ENCODE peak calls at places on chromosomes 3 and 15, in six cellular contexts. A is hippocampal formation, K is adipocyte, D is GDM1, E is NCI-H1105 treated with DMSO at 0.1 percent for 48 hours, M is mesothelial cell of epicardium. W is an unnamed sample.

GRCh38 chr3:68504185-68504584 is 428.2 kb downstream of the TAFA4 start:
- DNase-seq in A (no peak), D (no peak), M (no peak), E (no peak), K (no peak), W (no peak)

GRCh38 chr3:177294221-177294620 is 96.9 kb upstream of the TBL1XR1 start:
- DNase-seq in K (no peak), A (no peak), D (no peak), E (no peak), M (no peak), W (no peak)

GRCh38 chr3:157170861-157171260 is 10.9 kb upstream of the CCNL1 start:
- DNase-seq in M (no peak), K (no peak), D (peak), E (no peak), A (no peak), W (peak)

GRCh38 chr3:18258492-18258891 is 166.6 kb downstream of the SATB1 start:
- DNase-seq in K (no peak), D (no peak), A (no peak), M (no peak), E (no peak), W (no peak)

GRCh38 chr15:70121656-70122297 is 24.1 kb upstream of the TLE3 start:
- DNase-seq in E (no peak), D (no peak), M (no peak), A (no peak), K (peak), W (no peak)

GRCh38 chr3:66565301-66565700 is 64.5 kb upstream of the LRIG1 start:
- DNase-seq in E (no peak), K (no peak), D (no peak), A (no peak), M (no peak), W (no peak)

GRCh38 chr15:101617390-101617965 is 34.7 kb downstream of the TM2D3 start:
- DNase-seq in K (no peak), A (no peak), M (no peak), E (no peak), D (no peak), W (no peak)

GRCh38 chr3:72191211-72191960 is 406.4 kb upstream of the PROK2 start:
- DNase-seq in K (peak), E (no peak), D (no peak), M (no peak), A (no peak), W (no peak)

GRCh38 chr15:30043211-30043655 is 39.5 kb upstream of the GOLGA8J start:
- DNase-seq in M (no peak), K (peak), E (peak), D (no peak), A (peak), W (peak)

GRCh38 chr3:134655706-134656105 is 4.9 kb upstream of the KY start:
- DNase-seq in M (peak), D (no peak), A (no peak), E (no peak), K (no peak), W (no peak)

GRCh38 chr15:77059761-77060345 is 11.1 kb downstream of the TSPAN3 start:
- DNase-seq in D (no peak), E (peak), K (peak), A (no peak), M (no peak), W (no peak)

GRCh38 chr3:46536758-46537157 is 29.3 kb downstream of the LRRC2 start:
- DNase-seq in E (no peak), A (no peak), K (no peak), D (no peak), M (no peak), W (no peak)

GRCh38 chr3:124569761-124570160 is 160.5 kb upstream of the UMPS start:
- DNase-seq in D (no peak), E (no peak), A (no peak), M (no peak), K (no peak), W (no peak)

GRCh38 chr15:37751401-37751800 is 183.0 kb upstream of the TMCO5A start:
- DNase-seq in E (no peak), M (no peak), A (no peak), D (no peak), K (no peak), W (no peak)

GRCh38 chr3:47004369-47005211 is 25.1 kb downstream of the NBEAL2 start:
- DNase-seq in E (no peak), A (no peak), D (no peak), M (no peak), K (no peak), W (no peak)

GRCh38 chr15:45943255-45943654 is 308.4 kb downstream of the SQOR start:
- DNase-seq in M (no peak), K (no peak), E (no peak), A (no peak), D (no peak), W (no peak)

GRCh38 chr15:62503451-62503850 is 338.4 kb upstream of the C2CD4B start:
- DNase-seq in E (no peak), D (no peak), A (no peak), M (no peak), K (peak), W (peak)

GRCh38 chr15:67290319-67290718 is 35.7 kb downstream of the IQCH start:
- DNase-seq in M (no peak), K (peak), A (no peak), D (no peak), E (no peak), W (no peak)

GRCh38 chr15:36658905-36659304 is 79.5 kb downstream of the CDIN1 start:
- DNase-seq in D (no peak), K (no peak), M (no peak), A (no peak), E (peak), W (no peak)

GRCh38 chr3:133598405-133598804 is 24.9 kb downstream of the CDV3 start:
- DNase-seq in A (no peak), K (no peak), M (no peak), D (no peak), E (no peak), W (no peak)

GRCh38 chr3:43379343-43379742 is 93.0 kb downstream of the SNRK start:
- DNase-seq in K (peak), E (no peak), M (no peak), D (no peak), A (no peak), W (no peak)

GRCh38 chr3:177547953-177548352 is 350.7 kb upstream of the TBL1XR1 start:
- DNase-seq in A (no peak), E (no peak), D (no peak), M (no peak), K (no peak), W (no peak)

GRCh38 chr15:87777054-87777498 is 479.5 kb downstream of the NTRK3 start:
- DNase-seq in M (no peak), E (no peak), K (peak), A (peak), D (no peak), W (peak)

GRCh38 chr3:182284793-182285192 is 508.5 kb upstream of the ATP11B start:
- DNase-seq in K (no peak), M (no peak), E (peak), D (no peak), A (no peak), W (no peak)

GRCh38 chr3:22490747-22491146 is 712.4 kb upstream of the UBE2E2 start:
- DNase-seq in A (no peak), E (no peak), K (no peak), M (no peak), D (no peak), W (no peak)